ENCODE peak calls at places on chromosomes 11 and 22, in nine cellular contexts. E is CD8-positive, alpha-beta T cell; V is hepatocyte; B is colonic mucosa; J is prostate gland; Y is heart left ventricle; F is heart right ventricle; M is kidney; S is PC-3. R is an unnamed sample.

GRCh38 chr22:22424210-22424800 is 84.2 kb downstream of the ZNF280B start:
- DNase-seq in S (no peak), J (no peak), B (no peak), Y (no peak), M (no peak), F (no peak), V (no peak), E (no peak), R (no peak)

GRCh38 chr11:125588505-125588904 is 4.1 kb upstream of the STT3A start:
- DNase-seq in M (no peak), S (peak; percentile 55), J (no peak), Y (no peak), E (no peak), B (no peak), F (no peak), V (no peak), R (no peak)

GRCh38 chr22:35560824-35561223 is 20.2 kb downstream of the RASD2 start:
- DNase-seq in F (no peak), S (no peak), Y (no peak), E (no peak), V (no peak), B (no peak), J (no peak), M (no peak), R (no peak)

GRCh38 chr11:79173615-79174014 is 267.2 kb downstream of the TENM4 start:
- DNase-seq in Y (peak; percentile 31), E (no peak), B (no peak), F (no peak), S (peak; percentile 17), M (no peak), V (peak; percentile 20), J (no peak), R (peak; percentile 22)

GRCh38 chr22:32281092-32281491 is 25.9 kb upstream of the SLC5A4 start:
- DNase-seq in E (no peak), V (no peak), M (no peak), S (no peak), B (no peak), F (no peak), Y (no peak), J (no peak), R (no peak)

GRCh38 chr22:39179841-39180335 is 27.4 kb upstream of the CBX7 start:
- DNase-seq in S (no peak), J (no peak), E (no peak), B (no peak), M (no peak), F (no peak), V (no peak), Y (no peak), R (no peak)

GRCh38 chr11:2512431-2513407 is 67.9 kb downstream of the KCNQ1 start:
- DNase-seq in J (no peak), E (no peak), F (no peak), M (peak; percentile 73), S (no peak), Y (peak; percentile 10), B (peak; percentile 16), V (peak; percentile 56), R (peak; percentile 10)

GRCh38 chr11:130706572-130706971 is 209.7 kb downstream of the SNX19 start:
- DNase-seq in V (no peak), F (no peak), M (no peak), E (no peak), J (no peak), S (no peak), B (no peak), Y (no peak), R (no peak)

GRCh38 chr11:12189543-12190235 is 79.3 kb downstream of the MICAL2 start:
- DNase-seq in M (no peak), J (peak; percentile 85), V (no peak), E (peak; percentile 33), F (no peak), S (no peak), Y (no peak), B (no peak), R (no peak)

GRCh38 chr11:29937526-29937925 is 79.3 kb downstream of the KCNA4 start:
- DNase-seq in B (no peak), Y (no peak), J (no peak), M (no peak), E (no peak), F (no peak), V (no peak), S (no peak), R (no peak)
- H3K27ac ChIP-seq in B (no peak overlapping the region), Y (no peak overlapping the region), J (no peak overlapping the region), M (no peak overlapping the region), E (no peak overlapping the region), F (no peak overlapping the region), V (no peak overlapping the region), S (no peak overlapping the region), R (no peak overlapping the region)

GRCh38 chr11:62578541-62578940 is 4.8 kb upstream of the EEF1G start:
- DNase-seq in V (no peak), S (no peak), Y (no peak), J (no peak), M (peak; percentile 55), E (no peak), F (no peak), B (no peak), R (no peak)
- TF ChIP-seq CTCF in V (no peak), S (no peak), Y (no peak), J (no peak), M (no peak), E (no peak), F (no peak), B (no peak), R (no peak)

GRCh38 chr11:6497069-6497839 is at the start of gene DNHD1:
- DNase-seq in V (no peak), M (no peak), J (no peak), E (no peak), B (no peak), F (peak; percentile 38), S (no peak), Y (no peak), R (peak; percentile 46)

GRCh38 chr11:6498544-6498943 is 1.5 kb downstream of the DNHD1 start:
- DNase-seq in M (no peak), V (no peak), Y (no peak), E (no peak), B (no peak), S (no peak), F (no peak), J (no peak), R (no peak)

GRCh38 chr11:6502382-6502781 is 5.3 kb downstream of the DNHD1 start:
- DNase-seq in V (no peak), B (no peak), S (no peak), F (no peak), E (no peak), J (no peak), M (no peak), Y (no peak), R (no peak)

DNA sequence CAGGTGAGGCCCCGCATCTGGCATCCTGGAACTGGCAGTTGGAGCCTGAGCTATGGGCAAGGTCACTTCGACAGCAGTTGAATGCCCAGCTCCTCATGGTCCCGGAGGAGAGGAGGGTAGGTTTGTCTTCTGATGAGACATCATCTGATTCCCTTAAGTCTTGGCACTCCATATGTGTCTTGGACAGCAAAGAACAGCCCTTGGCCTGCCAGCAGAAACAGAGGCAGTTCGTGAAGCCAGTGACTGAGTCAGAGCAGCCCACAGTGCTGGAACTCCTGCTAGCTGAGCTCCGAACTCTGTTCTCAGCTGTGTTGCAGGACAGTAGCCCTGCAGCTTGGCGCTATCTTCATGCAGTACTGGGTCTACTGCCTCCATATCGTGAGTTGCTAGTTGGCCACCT is 1.0 kb downstream of the DNHD1 start:
- DNase-seq in J (no peak), V (no peak), Y (no peak), S (no peak), M (no peak), E (no peak), F (no peak), B (peak; percentile 20), R (no peak)
- H3K27ac ChIP-seq in J (no peak overlapping the region), V (no peak overlapping the region), Y (peak overlapping the region; percentile 34), S (no peak overlapping the region), M (no peak overlapping the region), E (no peak overlapping the region), F (peak overlapping the region; percentile 29), B (no peak overlapping the region), R (no peak overlapping the region)

GRCh38 chr11:30351061-30351460 is 28.2 kb downstream of the ARL14EP start:
- DNase-seq in B (no peak), E (no peak), M (no peak), Y (no peak), J (no peak), F (no peak), V (no peak), S (no peak), R (no peak)

GRCh38 chr11:30357872-30358271 is 35.0 kb downstream of the ARL14EP start:
- DNase-seq in F (no peak), J (no peak), M (no peak), V (no peak), Y (no peak), E (no peak), B (no peak), S (no peak), R (no peak)

GRCh38 chr11:30358569-30358968 is 35.7 kb downstream of the ARL14EP start:
- DNase-seq in B (no peak), V (no peak), J (no peak), M (no peak), S (no peak), F (no peak), Y (peak; percentile 19), E (no peak), R (no peak)

GRCh38 chr11:30360741-30361140 is 37.8 kb downstream of the ARL14EP start:
- DNase-seq in J (no peak), S (no peak), F (no peak), Y (no peak), B (no peak), M (no peak), E (no peak), V (no peak), R (no peak)

GRCh38 chr11:30356388-30356787 is 33.5 kb downstream of the ARL14EP start:
- DNase-seq in Y (no peak), J (no peak), S (no peak), V (no peak), E (no peak), M (no peak), F (no peak), B (no peak), R (no peak)
- TF ChIP-seq CTCF in Y (no peak), J (no peak), S (no peak), V (no peak), E (no peak), M (no peak), F (no peak), B (no peak), R (no peak)

DNA sequence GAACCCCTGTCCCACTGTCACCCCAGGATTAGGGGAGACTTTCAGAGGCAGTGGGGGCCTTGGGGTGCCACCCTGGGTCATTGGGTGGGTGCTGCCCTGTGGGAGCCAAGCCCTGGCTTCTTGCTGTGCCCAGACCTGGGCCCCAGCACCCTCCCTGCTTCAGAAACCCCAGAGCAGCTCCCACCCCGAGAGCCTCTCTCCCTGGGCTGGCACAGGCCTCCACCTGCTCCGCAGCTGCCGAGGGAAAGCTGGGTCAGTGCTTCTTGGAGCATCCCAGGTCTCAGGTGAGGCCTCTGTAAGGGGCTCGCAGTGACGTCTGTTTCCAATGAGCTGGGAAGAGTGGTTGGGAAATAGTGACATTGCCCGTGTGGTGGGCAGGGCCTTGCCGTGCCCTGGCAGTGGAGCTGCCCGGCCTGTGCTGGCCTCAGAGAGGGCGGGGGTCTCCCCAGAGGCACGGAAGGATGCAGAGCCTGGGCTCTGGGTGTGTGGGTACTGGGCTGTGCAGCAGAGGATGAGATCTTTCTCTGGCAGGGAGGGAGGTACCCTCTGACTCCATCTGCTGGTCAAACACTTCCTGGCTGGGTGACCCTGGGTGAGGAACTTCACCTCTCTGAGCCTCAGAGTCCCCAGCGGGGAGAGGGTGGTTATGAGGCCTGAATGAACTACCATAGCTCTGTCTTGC is 23.0 kb downstream of the C22orf23 start:
- DNase-seq in Y (no peak), J (no peak), M (peak; percentile 59), E (no peak), B (no peak), V (no peak), F (no peak), S (peak; percentile 31), R (no peak)
- H3K27ac ChIP-seq in Y (no peak overlapping the region), J (no peak overlapping the region), M (no peak overlapping the region), E (no peak overlapping the region), B (no peak overlapping the region), V (no peak overlapping the region), F (no peak overlapping the region), S (no peak overlapping the region), R (peak overlapping the region; percentile 46)

R was measured in uterus.